ENCODE peak calls at places on chromosomes 4 and X, in nine cellular contexts. N is activated CD4-positive, alpha-beta T cell treated with anti-CD3 and anti-CD28 coated beads for 36 hours; M is mucosa of gallbladder; K is GM23338; L is NB4; Y is CD4-positive, CD25-positive, alpha-beta regulatory T cell; I is NCI-H748 treated with DMSO at 0.1 percent for 48 hours; B is anterior cingulate cortex; W is AML-193. C is an unnamed sample.

GRCh38 chr4:142875117-142875516 is 29.0 kb upstream of the INPP4B start:
- DNase-seq in N (no peak), W (no peak), K (peak), Y (no peak), B (no peak), I (no peak), M (no peak), L (no peak), C (no peak)

GRCh38 chrX:96971812-96972211 is 88.1 kb downstream of the RPA4 start:
- DNase-seq in B (no peak), I (no peak), M (no peak), K (peak), N (no peak), L (no peak), Y (no peak), W (no peak), C (no peak)

GRCh38 chr4:10175626-10176025 is 59.0 kb upstream of the WDR1 start:
- DNase-seq in I (no peak), W (no peak), N (no peak), B (no peak), L (no peak), Y (no peak), M (no peak), K (no peak), C (no peak)

GRCh38 chr4:3634281-3635089 is 102.3 kb upstream of the LRPAP1 start:
- DNase-seq in B (no peak), I (no peak), Y (no peak), K (no peak), N (no peak), M (no peak), L (no peak), W (no peak), C (no peak)

GRCh38 chrX:151488677-151489076 is 74.8 kb upstream of the PASD1 start:
- DNase-seq in W (peak), Y (no peak), N (peak), B (no peak), M (no peak), K (peak), L (peak), I (no peak), C (peak)

GRCh38 chr4:3364634-3365314 is 72.0 kb downstream of the RGS12 start:
- DNase-seq in L (no peak), N (no peak), I (no peak), W (no peak), Y (no peak), K (no peak), B (no peak), M (no peak), C (no peak)

GRCh38 chrX:49172280-49172780 is 632 bp downstream of the PLP2 start:
- DNase-seq in K (peak), N (peak), Y (peak), M (peak), B (peak), L (peak), W (peak), I (peak), C (peak)

GRCh38 chrX:69234624-69235023 is 69.4 kb upstream of the PJA1 start:
- DNase-seq in K (no peak), M (no peak), L (no peak), W (no peak), N (no peak), B (no peak), Y (no peak), I (no peak), C (no peak)

GRCh38 chrX:12950851-12951589 is 23.9 kb upstream of the TMSB4X start:
- DNase-seq in K (peak), L (peak), B (no peak), N (peak), I (no peak), W (peak), Y (peak), M (no peak), C (peak)

GRCh38 chr4:160136021-160136420 is 1033.1 kb downstream of the RAPGEF2 start:
- DNase-seq in M (no peak), W (no peak), N (no peak), K (no peak), I (no peak), Y (no peak), B (no peak), L (no peak), C (no peak)

GRCh38 chrX:148538582-148538981 is 38.2 kb downstream of the AFF2 start:
- DNase-seq in K (no peak), W (no peak), M (no peak), B (no peak), L (no peak), I (no peak), N (no peak), Y (no peak), C (no peak)

GRCh38 chr4:101604976-101605375 is 185.6 kb upstream of the BANK1 start:
- DNase-seq in B (no peak), N (no peak), K (no peak), W (no peak), Y (no peak), I (no peak), L (no peak), M (no peak), C (no peak)

GRCh38 chrX:40922307-40922706 is 162.9 kb upstream of the USP9X start:
- DNase-seq in B (no peak), L (peak), K (peak), Y (no peak), M (no peak), N (no peak), I (peak), W (no peak), C (peak)

GRCh38 chrX:16785247-16786138 is 773 bp upstream of the TXLNG start:
- DNase-seq in W (no peak), I (no peak), L (no peak), B (no peak), Y (no peak), M (no peak), N (peak), K (peak), C (peak)

GRCh38 chr4:835148-836002 is 9.4 kb upstream of the CPLX1 start:
- DNase-seq in W (no peak), Y (no peak), K (no peak), L (no peak), B (no peak), N (no peak), M (no peak), I (no peak), C (no peak)

GRCh38 chr4:153241295-153241694 is 37.1 kb downstream of the TRIM2 start:
- DNase-seq in I (no peak), W (no peak), N (no peak), K (peak), M (no peak), B (no peak), L (no peak), Y (no peak), C (no peak)

GRCh38 chr4:57037982-57038604 is 59.4 kb downstream of the POLR2B start:
- DNase-seq in N (peak), L (peak), B (peak), I (peak), M (peak), K (peak), Y (no peak), W (no peak), C (peak)

GRCh38 chrX:57453901-57454300 is 137.9 kb upstream of the ZXDB start:
- DNase-seq in Y (no peak), B (no peak), I (peak), W (peak), K (peak), M (no peak), L (peak), N (peak), C (peak)

GRCh38 chrX:77668391-77669237 is 117.4 kb downstream of the ATRX start:
- DNase-seq in W (peak), M (no peak), Y (no peak), K (no peak), L (peak), I (no peak), N (no peak), B (no peak), C (no peak)

GRCh38 chr4:56158483-56158882 is 209.7 kb downstream of the CEP135 start:
- DNase-seq in W (no peak), B (no peak), L (no peak), M (no peak), K (no peak), N (peak), I (peak), Y (no peak), C (no peak)

GRCh38 chr4:175298119-175298518 is 380.0 kb downstream of the ADAM29 start:
- DNase-seq in L (no peak), N (no peak), K (no peak), I (no peak), W (no peak), B (no peak), M (no peak), Y (no peak), C (no peak)

C was measured in D341Med.